ENCODE peak calls at places on chromosomes 12 and 14, in six cellular contexts. C is IMR-90, X is PC-3, S is mesendoderm, G is HCT116, H is fibroblast of lung. E is an unnamed sample.

GRCh38 chr12:77049767-77050353 is 15.5 kb downstream of the E2F7 start:
- DNase-seq in C (peak; percentile 70), X (peak; percentile 83), S (peak; percentile 52), G (peak; percentile 63), H (peak; percentile 82), E (peak; percentile 77)

GRCh38 chr14:76955575-76956252 is 72.8 kb downstream of the IRF2BPL start:
- DNase-seq in C (peak; percentile 59), X (peak; percentile 75), S (peak; percentile 78), G (no peak), H (peak; percentile 39), E (peak; percentile 27)

GRCh38 chr14:88166616-88167015 is 156.5 kb downstream of the KCNK10 start:
- DNase-seq in C (peak; percentile 11), X (peak; percentile 92), S (peak; percentile 29), G (no peak), H (no peak), E (no peak)

GRCh38 chr12:27822076-27822712 is 42.2 kb upstream of the MANSC4 start:
- DNase-seq in C (peak; percentile 97), X (peak; percentile 99), S (no peak), G (peak; percentile 22), H (peak; percentile 61), E (no peak)

GRCh38 chr12:114450019-114450418 is 44.1 kb upstream of the TBX5 start:
- DNase-seq in C (no peak), X (no peak), S (no peak), G (no peak), H (no peak), E (no peak)

GRCh38 chr14:90467501-90467900 is 70.7 kb downstream of the CALM1 start:
- DNase-seq in C (no peak), X (no peak), S (no peak), G (no peak), H (no peak), E (no peak)

GRCh38 chr14:34781242-34781641 is 66.8 kb upstream of the CFL2 start:
- DNase-seq in C (peak; percentile 96), X (peak; percentile 69), S (no peak), G (no peak), H (peak; percentile 70), E (no peak)

GRCh38 chr14:94941311-94941710 is 171.4 kb upstream of the GSC start:
- DNase-seq in C (no peak), X (no peak), S (no peak), G (no peak), H (no peak), E (no peak)

GRCh38 chr12:3122841-3123678 is 45.9 kb downstream of the TSPAN9 start:
- DNase-seq in C (peak; percentile 75), X (peak; percentile 74), S (peak; percentile 39), G (no peak), H (peak; percentile 73), E (no peak)

GRCh38 chr12:65602191-65602578 is 222.1 kb upstream of the HMGA2 start:
- DNase-seq in C (no peak), X (no peak), S (no peak), G (no peak), H (no peak), E (no peak)

GRCh38 chr14:100864960-100865681 is 38.4 kb downstream of the RTL1 start:
- DNase-seq in C (peak; percentile 36), X (peak; percentile 42), S (no peak), G (no peak), H (no peak), E (no peak)

GRCh38 chr14:100864206-100864605 is 38.3 kb downstream of the MEG3 start:
- DNase-seq in C (no peak), X (no peak), S (no peak), G (no peak), H (no peak), E (no peak)

GRCh38 chr14:100866666-100867630 is 36.6 kb downstream of the RTL1 start:
- DNase-seq in C (no peak), X (no peak), S (no peak), G (no peak), H (no peak), E (no peak)

GRCh38 chr14:100867631-100868315 is 35.7 kb downstream of the RTL1 start:
- DNase-seq in C (no peak), X (no peak), S (no peak), G (no peak), H (no peak), E (no peak)

GRCh38 chr14:100865682-100866591 is 37.6 kb downstream of the RTL1 start:
- DNase-seq in C (no peak), X (no peak), S (no peak), G (no peak), H (no peak), E (no peak)
- H3K9ac ChIP-seq in C (no peak overlapping the region), X (no peak overlapping the region), S (no peak overlapping the region), G (no peak overlapping the region), H (no peak overlapping the region), E (no peak overlapping the region)

GRCh38 chr12:89278169-89278568 is 74.1 kb downstream of the DUSP6 start:
- DNase-seq in C (no peak), X (no peak), S (peak; percentile 54), G (no peak), H (no peak), E (no peak)

GRCh38 chr12:89278862-89279261 is 73.4 kb downstream of the DUSP6 start:
- DNase-seq in C (no peak), X (no peak), S (peak; percentile 8), G (no peak), H (no peak), E (no peak)

GRCh38 chr12:89279499-89279898 is 72.8 kb downstream of the DUSP6 start:
- DNase-seq in C (no peak), X (no peak), S (no peak), G (no peak), H (no peak), E (no peak)

GRCh38 chr12:89280833-89281533 is 71.3 kb downstream of the DUSP6 start:
- DNase-seq in C (peak; percentile 54), X (peak; percentile 29), S (no peak), G (no peak), H (no peak), E (peak; percentile 59)

DNA sequence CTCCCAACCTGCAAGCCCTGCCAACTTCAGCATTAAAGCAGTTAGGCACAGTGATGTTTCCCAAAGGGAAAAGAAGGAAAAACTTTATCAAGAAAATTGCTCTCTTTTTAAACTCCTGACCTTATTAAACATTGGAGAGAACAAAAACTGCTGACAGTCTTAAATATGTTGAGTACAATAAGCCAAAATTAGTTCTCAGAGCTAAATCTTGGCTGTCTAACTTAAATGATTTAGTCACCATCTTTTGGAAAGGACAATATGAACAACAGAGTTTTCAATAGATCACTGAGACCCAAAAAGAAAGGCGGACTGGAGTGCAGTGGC is 70.8 kb downstream of the DUSP6 start:
- DNase-seq in C (no peak), X (no peak), S (no peak), G (no peak), H (no peak), E (no peak)
- H3K4me2 ChIP-seq in C (no peak overlapping the region), X (no peak overlapping the region), S (no peak overlapping the region), G (no peak overlapping the region), H (no peak overlapping the region), E (no peak overlapping the region)

GRCh38 chr12:125244338-125244737 is 179.1 kb downstream of the AACS start:
- DNase-seq in C (no peak), X (no peak), S (no peak), G (no peak), H (no peak), E (no peak)
- H3K27me3 ChIP-seq in C (no peaks in the 10 kb centered on the region), X (peaks cover 92% of the 10 kb centered on the region), S (no peaks in the 10 kb centered on the region), G (peaks cover 54% of the 10 kb centered on the region), H (no peaks in the 10 kb centered on the region), E (no peaks in the 10 kb centered on the region)

DNA sequence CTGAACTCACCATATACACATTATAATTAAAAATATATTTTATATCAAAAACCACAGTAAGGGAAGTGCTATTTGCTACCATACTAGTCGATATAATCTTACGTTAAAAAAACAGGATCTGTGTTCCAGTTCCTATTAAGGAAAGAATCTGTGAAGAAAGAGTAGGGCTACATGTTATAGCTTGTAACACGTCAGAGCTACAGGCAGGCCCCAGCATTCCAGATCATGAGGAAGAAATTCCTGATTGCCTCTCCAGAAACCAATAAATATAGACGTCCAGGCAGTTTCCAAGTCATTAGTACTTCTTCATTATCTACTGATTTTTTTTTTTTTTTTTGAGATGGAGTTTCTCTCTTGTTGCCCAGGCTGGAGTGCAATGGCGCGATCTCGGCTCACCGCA is 20.6 kb downstream of the SGPP1 start:
- DNase-seq in C (no peak), X (no peak), S (no peak), G (no peak), H (no peak), E (no peak)
- H3K9ac ChIP-seq in C (no peak overlapping the region), X (no peak overlapping the region), S (no peak overlapping the region), G (no peak overlapping the region), H (no peak overlapping the region), E (no peak overlapping the region)

GRCh38 chr14:32134448-32135070 is 57.5 kb downstream of the ARHGAP5 start:
- DNase-seq in C (peak; percentile 59), X (peak; percentile 93), S (no peak), G (no peak), H (peak; percentile 34), E (no peak)
- H3K4me2 ChIP-seq in C (peak overlapping the region; percentile 44), X (peak overlapping the region; percentile 47), S (no peak overlapping the region), G (no peak overlapping the region), H (no peak overlapping the region), E (no peak overlapping the region)

DNA sequence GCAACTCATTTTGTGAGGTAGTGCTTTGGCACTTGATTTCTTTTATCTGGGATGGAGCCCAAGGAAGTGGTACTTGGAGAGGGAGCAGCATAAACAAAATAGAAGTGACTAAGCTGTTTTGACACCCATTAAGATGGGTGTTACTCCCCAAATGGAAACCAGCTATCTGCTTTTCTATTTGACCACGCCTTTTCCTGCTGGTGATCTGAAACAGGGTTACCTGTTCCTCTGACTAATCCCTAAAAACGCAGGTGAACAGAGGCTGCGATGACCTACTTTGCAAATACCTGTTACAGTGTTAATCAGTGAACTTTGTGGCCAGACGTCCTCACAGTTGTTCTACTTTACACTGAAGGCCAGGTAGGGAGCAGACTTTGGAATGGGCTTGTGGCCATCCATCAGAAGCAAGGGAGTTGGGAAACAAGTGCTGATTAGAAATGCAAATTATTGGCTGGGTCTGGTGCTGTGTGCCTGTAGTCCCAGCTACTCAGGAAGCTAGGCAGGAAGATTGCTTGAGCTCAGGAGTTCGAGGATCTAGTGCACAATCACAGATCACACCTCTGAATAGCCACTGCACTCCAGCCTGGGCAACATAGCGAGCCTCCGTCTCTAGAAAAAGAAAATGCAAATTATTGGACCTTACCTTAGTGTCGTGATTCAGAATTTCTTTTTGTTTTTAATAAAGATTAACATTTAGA is 58.3 kb upstream of the HECTD1 start:
- DNase-seq in C (peak; percentile 30), X (peak; percentile 77), S (no peak), G (no peak), H (peak; percentile 62), E (no peak)
- H3K27me3 ChIP-seq in C (no peaks in the 10 kb centered on the region), X (no peaks in the 10 kb centered on the region), S (no peaks in the 10 kb centered on the region), G (no peaks in the 10 kb centered on the region), H (no peaks in the 10 kb centered on the region), E (no peaks in the 10 kb centered on the region)

GRCh38 chr12:21428241-21428640 is 9.2 kb upstream of the PYROXD1 start:
- DNase-seq in C (peak; percentile 45), X (peak; percentile 16), S (no peak), G (no peak), H (peak; percentile 28), E (no peak)
- H3K9ac ChIP-seq in C (no peak overlapping the region), X (no peak overlapping the region), S (no peak overlapping the region), G (no peak overlapping the region), H (no peak overlapping the region), E (no peak overlapping the region)

DNA sequence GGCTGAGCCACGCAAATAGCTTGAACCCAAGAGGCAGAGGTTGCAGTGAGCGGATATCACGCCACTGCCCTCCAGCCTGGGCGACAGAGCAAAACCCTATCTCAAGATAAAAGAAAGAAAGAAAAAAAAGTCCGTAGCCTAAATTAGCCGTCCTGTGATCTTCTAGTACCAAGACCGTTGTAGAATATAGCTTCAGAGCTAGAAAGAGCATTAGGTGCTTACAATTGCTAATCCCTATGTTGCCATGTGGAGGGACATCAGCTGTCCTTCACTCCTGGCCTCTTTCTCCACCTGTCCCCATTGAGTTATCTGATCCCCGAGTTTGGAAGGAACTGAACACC is 1.2 kb downstream of the CDKN3 start:
- DNase-seq in C (no peak), X (no peak), S (no peak), G (no peak), H (no peak), E (no peak)
- H3K4me2 ChIP-seq in C (no peak overlapping the region), X (peak overlapping the region; percentile 91), S (no peak overlapping the region), G (peak overlapping the region; percentile 91), H (peak overlapping the region; percentile 70), E (peak overlapping the region; percentile 72)

E was measured in MM.1S.